ENCODE peak calls at places on chromosome 5, in ten cellular contexts. D is small intestine; F is pons; K is GM13976; G is Right ventricle myocardium superior; M is CD8-positive, alpha-beta T cell; I is astrocyte of the spinal cord; Z is stimulated activated CD8-positive, alpha-beta memory T cell treated with anti-CD3 and anti-CD28 coated beads, Interleukin-15, amount 100 ng/mL, for 4 hours; U is activated CD4-positive, alpha-beta T cell treated with anti-CD3 and anti-CD28 coated beads for 24 hours; V is astrocyte of the cerebellum. J is an unnamed sample.

GRCh38 chr5:400282-401215 is 42.4 kb upstream of the EXOC3 start:
- DNase-seq in G (no peak), F (no peak), M (no peak), I (peak; percentile 40), K (peak; percentile 34), D (no peak), V (no peak), U (no peak), Z (no peak), J (no peak)

GRCh38 chr5:58800410-58800809 is 217.5 kb downstream of the RAB3C start:
- DNase-seq in K (no peak), G (no peak), M (no peak), U (no peak), D (no peak), F (no peak), I (no peak), V (no peak), Z (no peak), J (no peak)

GRCh38 chr5:71986101-71986500 is 121.2 kb upstream of the MAP1B start:
- DNase-seq in V (no peak), D (no peak), I (no peak), F (no peak), K (no peak), U (no peak), M (no peak), Z (no peak), G (no peak), J (no peak)

GRCh38 chr5:103774736-103775135 is 212.1 kb upstream of the NUDT12 start:
- DNase-seq in U (no peak), Z (no peak), K (no peak), V (no peak), G (no peak), F (no peak), I (no peak), D (no peak), M (no peak), J (no peak)

GRCh38 chr5:140311011-140311467 is 8.1 kb upstream of the PFDN1 start:
- DNase-seq in G (no peak), K (no peak), Z (no peak), D (peak; percentile 86), U (no peak), I (peak; percentile 92), F (no peak), M (no peak), V (peak; percentile 78), J (no peak)

GRCh38 chr5:140346348-140347221 is at the start of gene HBEGF:
- DNase-seq in Z (peak; percentile 15), M (peak; percentile 31), D (peak; percentile 79), G (peak; percentile 90), V (peak; percentile 39), K (peak; percentile 84), F (peak; percentile 77), U (peak; percentile 39), I (peak; percentile 74), J (peak; percentile 89)

GRCh38 chr5:81422671-81423070 is 28.7 kb upstream of the ACOT12 start:
- DNase-seq in F (no peak), I (peak; percentile 80), V (peak; percentile 66), M (no peak), Z (no peak), G (no peak), K (no peak), D (no peak), U (no peak), J (no peak)

GRCh38 chr5:106921567-106921966 is 749.2 kb downstream of the EFNA5 start:
- DNase-seq in V (no peak), D (no peak), G (no peak), U (no peak), M (no peak), K (no peak), Z (no peak), I (no peak), F (no peak), J (no peak)

GRCh38 chr5:161745392-161745791 is 59.9 kb downstream of the GABRA6 start:
- DNase-seq in D (no peak), K (no peak), Z (no peak), V (no peak), F (no peak), G (no peak), M (no peak), U (no peak), I (no peak), J (no peak)

GRCh38 chr5:116576043-116576713 is 1.6 kb upstream of the SEMA6A start:
- DNase-seq in V (peak; percentile 37), Z (no peak), G (peak; percentile 74), M (no peak), F (no peak), K (peak; percentile 89), U (peak; percentile 33), I (peak; percentile 67), D (peak; percentile 68), J (peak; percentile 77)

GRCh38 chr5:134001938-134002731 is 2.6 kb downstream of the VDAC1 start:
- DNase-seq in D (no peak), F (no peak), Z (no peak), M (no peak), K (no peak), I (no peak), U (no peak), G (peak; percentile 34), V (no peak), J (no peak)

GRCh38 chr5:172599204-172599567 is 41.9 kb upstream of the NEURL1B start:
- DNase-seq in V (no peak), F (no peak), U (no peak), Z (no peak), K (no peak), G (no peak), M (no peak), I (no peak), D (no peak), J (no peak)

GRCh38 chr5:26894719-26895263 is 143.6 kb downstream of the CDH9 start:
- DNase-seq in F (no peak), U (no peak), I (peak; percentile 28), D (no peak), K (no peak), G (no peak), M (no peak), V (no peak), Z (no peak), J (no peak)

GRCh38 chr5:65728219-65728618 is 6.2 kb downstream of the NLN start:
- DNase-seq in U (no peak), I (no peak), D (no peak), F (no peak), V (no peak), G (no peak), Z (no peak), K (no peak), M (no peak), J (no peak)

GRCh38 chr5:442335-443238 is at the start of gene EXOC3:
- DNase-seq in V (no peak), U (peak; percentile 58), D (peak; percentile 70), K (peak; percentile 96), G (peak; percentile 85), I (peak; percentile 64), F (peak; percentile 42), Z (peak; percentile 65), M (peak; percentile 63), J (peak; percentile 58)

GRCh38 chr5:146378981-146379380 is 40.3 kb downstream of the POU4F3 start:
- DNase-seq in K (no peak), Z (no peak), F (no peak), G (no peak), V (no peak), D (no peak), U (no peak), M (no peak), I (no peak), J (no peak)

GRCh38 chr5:122076023-122076422 is 2.0 kb downstream of the LOX start:
- DNase-seq in F (no peak), G (no peak), K (no peak), D (no peak), U (no peak), M (no peak), I (peak; percentile 50), V (no peak), Z (no peak), J (no peak)

GRCh38 chr5:10046681-10047080 is 203.0 kb downstream of the ATPSCKMT start:
- DNase-seq in K (no peak), I (no peak), U (no peak), V (no peak), G (no peak), Z (no peak), D (no peak), M (no peak), F (no peak), J (no peak)

GRCh38 chr5:7464182-7464581 is 68.2 kb downstream of the ADCY2 start:
- DNase-seq in U (no peak), Z (no peak), V (no peak), K (no peak), F (no peak), I (no peak), G (no peak), M (no peak), D (no peak), J (no peak)

GRCh38 chr5:167964529-167964928 is 326.9 kb upstream of the WWC1 start:
- DNase-seq in U (no peak), M (no peak), F (no peak), D (no peak), I (no peak), G (no peak), V (no peak), Z (no peak), K (no peak), J (no peak)

GRCh38 chr5:143199843-143200242 is 203.6 kb downstream of the NR3C1 start:
- DNase-seq in F (no peak), K (no peak), D (no peak), I (no peak), Z (no peak), U (no peak), V (no peak), G (no peak), M (no peak), J (no peak)

GRCh38 chr5:9712506-9713285 is 82.5 kb upstream of the TAS2R1 start:
- DNase-seq in K (no peak), V (peak; percentile 9), G (no peak), U (no peak), M (no peak), D (no peak), I (peak; percentile 62), F (no peak), Z (no peak), J (no peak)

GRCh38 chr5:53691014-53691413 is 130.6 kb downstream of the NDUFS4 start:
- DNase-seq in Z (no peak), G (no peak), U (no peak), M (no peak), K (no peak), V (no peak), I (no peak), F (no peak), D (no peak), J (no peak)